ENCODE peak calls at places on chromosomes 2 and 18, in six cellular contexts. R is CD4-positive, alpha-beta T cell; G is CD8-positive, alpha-beta T cell; P is body of pancreas; Y is heart right ventricle; Q is fibroblast of lung. S is an unnamed sample.

GRCh38 chr18:48539406-48540328 is 836 bp downstream of the CTIF start:
- DNase-seq in P (peak), R (no peak), G (peak), Q (peak), Y (peak), S (peak)

GRCh38 chr2:156483741-156484173 is 47.6 kb downstream of the GPD2 start:
- DNase-seq in G (no peak), R (no peak), Y (no peak), P (no peak), Q (peak), S (no peak)

GRCh38 chr2:12273111-12273510 is 443.6 kb upstream of the TRIB2 start:
- DNase-seq in R (no peak), Y (no peak), Q (no peak), G (no peak), P (no peak), S (no peak)

GRCh38 chr2:192566863-192567262 is 372.1 kb upstream of the TMEFF2 start:
- DNase-seq in G (no peak), Y (no peak), Q (no peak), R (no peak), P (no peak), S (no peak)

GRCh38 chr18:76126327-76126726 is 368.7 kb downstream of the ZNF516 start:
- DNase-seq in R (no peak), G (no peak), P (no peak), Q (no peak), Y (no peak), S (no peak)

GRCh38 chr2:163602196-163602595 is 133.6 kb downstream of the FIGN start:
- DNase-seq in P (no peak), Q (no peak), Y (no peak), G (no peak), R (no peak), S (no peak)

GRCh38 chr2:177797808-177798207 is 274.8 kb downstream of the PDE11A start:
- DNase-seq in Y (no peak), R (no peak), G (no peak), P (no peak), Q (no peak), S (no peak)

GRCh38 chr2:232321156-232321816 is 57.3 kb upstream of the ALPP start:
- DNase-seq in G (peak), Y (no peak), Q (no peak), P (no peak), R (peak), S (no peak)

GRCh38 chr2:241945311-241945710 is 75.8 kb downstream of the RTP5 start:
- DNase-seq in P (peak), G (no peak), Q (no peak), R (no peak), Y (no peak), S (no peak)

GRCh38 chr2:173772205-173772604 is 193.0 kb downstream of the SP3 start:
- DNase-seq in G (no peak), P (no peak), Y (no peak), Q (no peak), R (no peak), S (no peak)

GRCh38 chr2:71550801-71551630 is 97.7 kb downstream of the DYSF start:
- DNase-seq in R (no peak), P (no peak), G (no peak), Q (no peak), Y (no peak), S (no peak)

GRCh38 chr2:237574467-237574866 is 8.1 kb downstream of the PRLH start:
- DNase-seq in R (no peak), Q (no peak), G (no peak), Y (no peak), P (no peak), S (no peak)

GRCh38 chr2:104769096-104769495 is 84.8 kb upstream of the POU3F3 start:
- DNase-seq in P (no peak), Q (peak), R (no peak), Y (no peak), G (no peak), S (no peak)

GRCh38 chr18:36501100-36501499 is 203.6 kb downstream of the FHOD3 start:
- DNase-seq in Q (no peak), P (no peak), Y (peak), R (no peak), G (no peak), S (no peak)

GRCh38 chr18:76528477-76529432 is 33.7 kb upstream of the ZNF516 start:
- DNase-seq in Q (peak), G (no peak), P (peak), R (no peak), Y (no peak), S (no peak)

GRCh38 chr18:3265564-3266033 is 3.7 kb downstream of the MYL12B start:
- DNase-seq in R (no peak), G (no peak), Y (no peak), Q (peak), P (no peak), S (no peak)

GRCh38 chr2:68438455-68439303 is 28.4 kb downstream of the FBXO48 start:
- DNase-seq in G (no peak), Q (no peak), P (no peak), Y (no peak), R (no peak), S (no peak)

GRCh38 chr2:141109633-141110032 is 1021.2 kb downstream of the LRP1B start:
- DNase-seq in Q (no peak), Y (no peak), R (no peak), G (no peak), P (no peak), S (no peak)

GRCh38 chr2:9990735-9991134 is 39.2 kb downstream of the GRHL1 start:
- DNase-seq in R (no peak), Q (no peak), G (no peak), Y (no peak), P (no peak), S (no peak)

GRCh38 chr2:55133467-55134315 is 83.4 kb upstream of the RTN4 start:
- DNase-seq in Y (no peak), R (peak), P (no peak), Q (peak), G (peak), S (peak)

GRCh38 chr2:26687328-26687727 is 5.2 kb upstream of the KCNK3 start:
- DNase-seq in P (no peak), G (no peak), Y (no peak), R (no peak), Q (no peak), S (no peak)

GRCh38 chr18:79542876-79543750 is 136.5 kb upstream of the CTDP1 start:
- DNase-seq in Y (no peak), Q (no peak), P (no peak), R (no peak), G (no peak), S (peak)

GRCh38 chr2:73255907-73256617 is 22.0 kb downstream of the CCT7 start:
- DNase-seq in Y (no peak), G (no peak), R (no peak), P (no peak), Q (no peak), S (no peak)

GRCh38 chr2:223010641-223011040 is 41.3 kb upstream of the KCNE4 start:
- DNase-seq in G (no peak), Q (peak), R (no peak), Y (no peak), P (no peak), S (no peak)

GRCh38 chr2:157492189-157492773 is 48.4 kb upstream of the CYTIP start:
- DNase-seq in Y (peak), G (peak), Q (peak), R (peak), P (peak), S (peak)

GRCh38 chr18:55405655-55406373 is 182.2 kb downstream of the TCF4 start:
- DNase-seq in P (peak), G (no peak), Q (peak), Y (peak), R (no peak), S (no peak)

GRCh38 chr2:12303181-12304030 is 413.3 kb upstream of the TRIB2 start:
- DNase-seq in G (no peak), Y (no peak), P (no peak), R (peak), Q (peak), S (no peak)

GRCh38 chr2:193841389-193842150 is 1646.8 kb upstream of the TMEFF2 start:
- DNase-seq in R (no peak), Q (peak), P (no peak), Y (no peak), G (no peak), S (no peak)

GRCh38 chr2:177929662-177930522 is 142.7 kb downstream of the PDE11A start:
- DNase-seq in P (no peak), Q (no peak), R (no peak), Y (no peak), G (no peak), S (no peak)

GRCh38 chr2:151260492-151261239 is 997 bp downstream of the RBM43 start:
- DNase-seq in Y (no peak), P (no peak), R (peak), G (no peak), Q (peak), S (no peak)

GRCh38 chr2:60423066-60423465 is 130.4 kb downstream of the BCL11A start:
- DNase-seq in G (no peak), Q (no peak), P (no peak), Y (no peak), R (no peak), S (no peak)

GRCh38 chr2:46749042-46749461 is 166.6 kb downstream of the MCFD2 start:
- DNase-seq in Y (no peak), G (no peak), P (no peak), R (no peak), Q (peak), S (no peak)

GRCh38 chr2:98510322-98510662 is 65.6 kb downstream of the INPP4A start:
- DNase-seq in G (no peak), P (no peak), Q (no peak), R (no peak), Y (no peak), S (no peak)

GRCh38 chr2:24421668-24422067 is 61.3 kb upstream of the ITSN2 start:
- DNase-seq in Q (peak), G (peak), Y (no peak), P (peak), R (peak), S (no peak)

GRCh38 chr18:65725421-65726050 is 25.3 kb upstream of the CDH7 start:
- DNase-seq in G (no peak), Q (no peak), Y (peak), R (no peak), P (peak), S (no peak)

GRCh38 chr2:43127208-43127940 is 99.0 kb downstream of the ZFP36L2 start:
- DNase-seq in Y (peak), R (peak), P (peak), Q (no peak), G (peak), S (no peak)

GRCh38 chr18:29181151-29181901 is 1004.4 kb upstream of the CDH2 start:
- DNase-seq in R (no peak), Y (no peak), P (peak), Q (peak), G (no peak), S (no peak)

DNA sequence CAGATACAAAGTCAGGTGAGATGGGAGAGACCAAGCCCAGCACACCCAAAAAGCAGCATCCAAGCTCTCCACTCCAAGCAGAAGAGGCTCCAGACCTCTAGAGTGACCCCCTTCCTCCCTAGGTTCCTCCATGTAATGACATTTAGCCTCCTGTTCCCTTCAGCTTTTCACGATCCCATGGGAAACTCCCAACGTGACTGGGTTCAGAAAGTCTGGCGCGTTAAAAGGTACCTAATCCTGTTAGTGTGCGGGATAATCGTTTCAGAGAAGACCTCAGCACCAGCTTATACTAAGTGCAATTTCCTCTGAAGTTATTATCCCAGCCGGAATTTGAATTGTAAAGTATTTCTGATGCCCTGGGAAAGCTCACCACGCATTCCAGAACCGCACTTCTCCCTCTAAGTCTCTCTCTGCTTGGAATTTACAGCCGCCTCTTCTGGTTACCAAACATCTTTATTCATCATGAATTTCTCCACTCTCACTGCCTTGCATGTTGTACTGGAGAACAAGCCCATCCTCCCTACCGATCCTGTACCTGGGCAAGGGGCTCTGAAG is 46.9 kb downstream of the CCBE1 start:
- DNase-seq in P (no peak), Y (no peak), G (no peak), R (no peak), Q (peak), S (no peak)
- H3K27ac ChIP-seq in P (no peak), Y (no peak), G (no peak), R (no peak), Q (no peak), S (no peak)

GRCh38 chr18:33593261-33593660 is 15.2 kb downstream of the ASXL3 start:
- DNase-seq in P (no peak), Y (no peak), G (no peak), R (no peak), Q (peak), S (no peak)

GRCh38 chr18:33594799-33595198 is 16.8 kb downstream of the ASXL3 start:
- DNase-seq in G (no peak), Q (peak), P (no peak), Y (no peak), R (no peak), S (no peak)

GRCh38 chr18:33600846-33601245 is 22.8 kb downstream of the ASXL3 start:
- DNase-seq in R (no peak), Q (no peak), P (no peak), G (no peak), Y (no peak), S (no peak)

DNA sequence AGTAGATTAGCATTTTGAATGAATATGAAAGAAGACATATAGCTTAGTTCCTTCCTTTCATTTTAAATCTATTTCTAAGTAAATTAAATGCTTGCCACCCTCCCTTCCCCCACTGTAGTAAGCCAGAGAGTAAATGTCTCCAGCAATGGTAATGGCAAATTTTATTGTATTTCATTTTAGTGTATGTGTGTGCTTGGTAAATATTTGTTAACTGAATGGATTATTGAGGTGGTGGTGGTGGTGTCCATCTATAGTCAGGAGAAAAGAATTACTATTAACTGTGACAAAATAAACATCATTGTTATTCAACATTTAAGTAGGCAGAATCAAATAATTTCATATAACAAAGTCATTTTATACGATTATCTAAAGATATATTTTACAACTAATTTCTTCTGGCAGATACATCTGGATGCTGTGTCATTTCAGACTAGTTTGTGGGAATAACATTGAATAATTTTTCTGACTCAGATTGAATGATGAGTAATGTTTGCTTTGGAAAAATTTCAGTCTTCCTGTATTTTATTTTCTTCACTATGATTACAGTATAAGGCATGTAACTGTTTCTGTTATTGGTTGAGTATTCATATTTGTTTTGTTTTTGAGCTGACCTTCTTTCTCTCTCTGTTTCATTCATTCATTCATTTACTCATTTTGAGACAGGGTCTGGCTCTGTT is 18.3 kb downstream of the ASXL3 start:
- DNase-seq in Y (no peak), P (no peak), R (no peak), G (no peak), Q (peak), S (no peak)
- H3K27ac ChIP-seq in Y (no peak), P (no peak), R (no peak), G (no peak), Q (no peak), S (no peak)

DNA sequence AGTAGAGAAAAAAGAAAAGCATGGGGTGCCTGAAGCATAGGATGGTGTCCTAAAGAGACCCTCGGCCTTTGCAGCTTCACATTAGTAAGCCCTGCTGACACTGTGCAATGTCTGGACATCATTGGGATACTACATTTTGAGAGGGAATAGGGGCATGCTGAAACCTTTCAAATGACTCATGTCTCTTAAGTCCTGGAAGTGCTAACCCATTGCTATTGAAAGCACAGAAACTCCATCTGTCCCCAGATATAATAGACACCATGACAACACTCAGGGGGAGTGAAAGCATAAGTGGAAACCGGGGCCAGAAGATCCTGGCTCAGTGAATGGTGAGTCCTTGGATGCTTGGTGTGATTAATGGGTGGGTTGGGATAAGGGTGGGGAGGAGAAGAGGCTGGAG is 595.5 kb upstream of the ID2 start:
- DNase-seq in P (no peak), Q (peak), R (no peak), Y (no peak), G (no peak), S (no peak)
- H3K27ac ChIP-seq in P (no peak), Q (peak), R (no peak), Y (no peak), G (no peak), S (no peak)

DNA sequence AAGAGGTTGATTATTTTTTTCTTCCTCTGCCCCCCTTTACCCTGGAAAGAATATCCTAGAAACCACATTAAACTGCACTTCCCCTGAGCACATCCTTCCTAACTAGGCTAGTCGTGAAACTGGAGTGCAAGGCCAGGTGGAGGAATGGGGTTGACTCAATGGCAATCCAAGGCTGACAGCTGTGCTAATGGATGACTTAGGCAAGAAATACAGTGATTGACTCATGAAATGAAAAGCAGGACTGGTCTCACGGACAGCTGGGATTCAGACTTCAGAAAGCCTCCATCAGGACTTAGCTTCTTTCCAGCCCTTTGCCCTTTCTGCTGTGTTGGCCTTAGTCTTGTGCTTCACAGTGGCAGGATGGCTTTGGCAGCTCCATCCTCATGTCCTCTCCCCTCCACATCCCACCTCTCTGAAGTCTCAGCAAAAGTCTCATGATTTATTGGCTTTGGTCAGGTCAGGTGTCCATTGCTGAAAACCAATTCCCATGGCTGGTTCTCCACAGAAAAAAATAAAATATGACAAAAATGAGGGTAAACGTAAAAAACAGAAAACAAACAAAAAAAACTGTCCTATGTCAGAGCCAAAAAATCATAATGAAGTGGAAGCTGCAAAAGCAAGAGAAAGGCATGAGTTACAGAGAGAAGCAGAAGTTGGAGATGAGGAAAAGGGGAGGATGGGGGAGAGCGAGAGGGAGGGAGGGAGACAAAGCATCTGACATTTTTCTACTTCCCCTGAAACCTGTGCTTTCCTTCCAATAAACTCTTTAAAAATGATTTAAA is 33.9 kb downstream of the INSIG2 start:
- DNase-seq in R (no peak), Y (no peak), Q (no peak), G (no peak), P (no peak), S (no peak)
- H3K27ac ChIP-seq in R (no peak), Y (no peak), Q (no peak), G (no peak), P (peak), S (no peak)

GRCh38 chr2:28586864-28587263 is 91.0 kb downstream of the PLB1 start:
- DNase-seq in G (peak), P (no peak), Q (no peak), R (peak), Y (no peak), S (no peak)
- H3K27ac ChIP-seq in G (no peak), P (no peak), Q (no peak), R (no peak), Y (no peak), S (no peak)

S was measured in caudate nucleus.